ENCODE peak calls at places on chromosomes 11 and 22, in four cellular contexts. Q, Y, A and O are unnamed samples.

GRCh38 chr22:30371981-30372380 is 15.2 kb downstream of the CCDC157 start:
- DNase-seq in Q (no peak), Y (no peak), A (no peak), O (no peak)

GRCh38 chr11:2426221-2426620 is 18.1 kb downstream of the TRPM5 start:
- DNase-seq in Q (no peak), Y (no peak), A (no peak), O (no peak)

GRCh38 chr11:93603671-93604070 is 57.8 kb upstream of the CEP295 start:
- DNase-seq in Q (no peak), Y (no peak), A (no peak), O (no peak)

GRCh38 chr22:19903031-19903430 is 38.5 kb upstream of the COMT start:
- DNase-seq in Q (no peak), Y (no peak), A (no peak), O (no peak)

GRCh38 chr11:61037694-61038093 is 64.6 kb upstream of the CD5 start:
- DNase-seq in Q (no peak), Y (no peak), A (no peak), O (no peak)

GRCh38 chr11:115462004-115462541 is 42.1 kb downstream of the CADM1 start:
- DNase-seq in Q (no peak), Y (no peak), A (no peak), O (peak)

GRCh38 chr11:101436511-101437142 is 147.2 kb downstream of the TRPC6 start:
- DNase-seq in Q (peak), Y (peak), A (no peak), O (no peak)

GRCh38 chr22:45891471-45891995 is 85.4 kb downstream of the WNT7B start:
- DNase-seq in Q (no peak), Y (no peak), A (peak), O (no peak)

GRCh38 chr11:66032962-66033735 is 6.9 kb upstream of the CATSPER1 start:
- DNase-seq in Q (no peak), Y (no peak), A (no peak), O (no peak)

GRCh38 chr11:95908826-95909225 is 15.1 kb downstream of the MTMR2 start:
- DNase-seq in Q (no peak), Y (no peak), A (no peak), O (no peak)

GRCh38 chr11:101390539-101390938 is 193.3 kb downstream of the TRPC6 start:
- DNase-seq in Q (no peak), Y (no peak), A (no peak), O (no peak)

GRCh38 chr11:65060913-65061408 is 2.6 kb upstream of the NAALADL1 start:
- DNase-seq in Q (no peak), Y (no peak), A (no peak), O (no peak)

GRCh38 chr11:47154738-47155570 is 21.7 kb downstream of the ARFGAP2 start:
- DNase-seq in Q (no peak), Y (no peak), A (no peak), O (no peak)

GRCh38 chr22:39188809-39189208 is 36.3 kb upstream of the CBX7 start:
- DNase-seq in Q (no peak), Y (no peak), A (no peak), O (no peak)

DNA sequence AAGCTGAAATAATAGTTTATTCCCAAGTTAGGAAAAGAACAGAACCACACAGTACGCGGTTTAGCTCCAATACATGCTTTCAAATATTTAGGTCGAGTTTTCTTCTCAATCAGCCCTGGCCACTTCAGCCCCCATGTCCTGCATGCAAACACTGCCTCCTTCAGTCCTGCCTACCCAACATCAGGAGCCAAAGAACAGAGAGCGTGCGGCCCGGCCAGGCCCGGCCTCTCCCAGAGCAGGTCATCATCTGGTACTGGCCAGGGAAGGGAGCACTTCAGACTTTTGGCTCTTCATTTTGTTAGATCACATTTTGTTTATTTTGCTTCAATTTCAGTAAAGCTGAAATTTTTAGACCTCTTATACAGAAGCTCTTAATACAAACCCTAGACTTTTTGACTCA is 6.7 kb downstream of the BRD1 start:
- DNase-seq in Q (no peak), Y (no peak), A (no peak), O (no peak)
- TF ChIP-seq CTCF in Q (no peak), Y (no peak), A (no peak), O (peak)

GRCh38 chr11:31808721-31809542 is 2.2 kb downstream of the PAX6 start:
- DNase-seq in Q (no peak), Y (no peak), A (no peak), O (no peak)
- H3K4me3 ChIP-seq in Q (no peak), Y (no peak), A (no peak), O (peak)

DNA sequence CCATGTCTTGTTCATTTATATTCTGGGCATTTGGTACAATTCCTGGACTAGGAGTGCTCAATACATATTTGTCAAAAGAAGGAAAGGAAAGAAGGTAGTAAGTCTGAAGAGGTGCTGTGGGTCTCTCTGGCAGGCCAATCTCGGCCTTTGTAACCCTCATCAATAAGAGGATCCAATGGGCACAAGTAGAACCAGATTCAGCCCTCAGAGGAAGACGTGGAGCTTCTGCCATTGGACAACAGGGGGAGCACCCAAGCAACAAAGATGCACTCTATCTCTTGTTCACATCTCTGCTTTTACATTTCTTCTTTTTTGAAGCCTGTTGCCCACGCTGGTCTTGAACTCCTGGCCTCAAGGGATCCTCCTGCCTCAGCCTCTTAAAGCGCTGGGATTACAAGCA is 2.2 kb upstream of the VPS11 start:
- DNase-seq in Q (no peak), Y (peak), A (no peak), O (no peak)
- TF ChIP-seq CTCF in Q (peak), Y (peak), A (peak), O (peak)

GRCh38 chr22:29308148-29308790 is 1.8 kb downstream of the GAS2L1 start:
- DNase-seq in Q (no peak), Y (no peak), A (peak), O (no peak)
- H3K4me3 ChIP-seq in Q (peak), Y (no peak), A (peak), O (peak)

GRCh38 chr11:88345408-88345807 is 7.9 kb upstream of the CTSC start:
- DNase-seq in Q (no peak), Y (no peak), A (no peak), O (no peak)

GRCh38 chr11:88345949-88346348 is 8.4 kb upstream of the CTSC start:
- DNase-seq in Q (no peak), Y (no peak), A (no peak), O (no peak)

GRCh38 chr11:88348870-88349269 is 11.3 kb upstream of the CTSC start:
- DNase-seq in Q (no peak), Y (no peak), A (no peak), O (no peak)

GRCh38 chr11:88341852-88342251 is 4.3 kb upstream of the CTSC start:
- DNase-seq in Q (no peak), Y (no peak), A (no peak), O (no peak)

GRCh38 chr11:88344869-88345268 is 7.3 kb upstream of the CTSC start:
- DNase-seq in Q (no peak), Y (no peak), A (no peak), O (no peak)
- TF ChIP-seq CTCF in Q (no peak), Y (no peak), A (no peak), O (no peak)

GRCh38 chr22:18032455-18033101 is 8.2 kb upstream of the MICAL3 start:
- DNase-seq in Q (no peak), Y (no peak), A (no peak), O (no peak)
- H3K4me3 ChIP-seq in Q (no peak), Y (no peak), A (no peak), O (no peak)